ENCODE peak calls at places on chromosomes 16 and 17, in four cellular contexts. T is activated T-helper 1 cell treated with Interleukin-2 at 50 U/mL for 16 hours, H is progenitor cell of endocrine pancreas, X is kidney epithelial cell. V is an unnamed sample.

GRCh38 chr17:32936157-32936893 is 8.4 kb downstream of the TMEM98 start:
- DNase-seq in X (no peak), T (no peak), H (no peak), V (peak)

GRCh38 chr16:23119570-23119969 is 29.7 kb downstream of the USP31 start:
- DNase-seq in T (no peak), X (no peak), H (no peak), V (peak)

GRCh38 chr17:72587773-72588511 is 467.1 kb downstream of the SOX9 start:
- DNase-seq in H (no peak), T (no peak), X (no peak), V (no peak)

GRCh38 chr16:55993088-55993487 is 117.9 kb upstream of the CES5A start:
- DNase-seq in H (no peak), T (no peak), X (no peak), V (no peak)

GRCh38 chr16:70544548-70544947 is 20.9 kb downstream of the SF3B3 start:
- DNase-seq in X (no peak), H (no peak), T (no peak), V (no peak)

GRCh38 chr16:55389426-55390073 is 65.5 kb downstream of the IRX6 start:
- DNase-seq in H (no peak), T (no peak), X (no peak), V (no peak)

GRCh38 chr17:74798239-74798707 is 22.1 kb upstream of the NAT9 start:
- DNase-seq in T (no peak), X (no peak), H (no peak), V (no peak)

GRCh38 chr17:28524476-28525415 is 18.6 kb downstream of the FOXN1 start:
- DNase-seq in X (peak), T (no peak), H (no peak), V (peak)

GRCh38 chr17:32256695-32257013 is 9.0 kb upstream of the RHBDL3 start:
- DNase-seq in X (no peak), H (no peak), T (no peak), V (peak)

GRCh38 chr17:16379654-16380053 is 1.2 kb upstream of the UBB start:
- DNase-seq in T (no peak), X (no peak), H (no peak), V (no peak)

GRCh38 chr16:57118461-57119084 is 26.2 kb downstream of the CPNE2 start:
- DNase-seq in T (no peak), H (no peak), X (no peak), V (no peak)

GRCh38 chr16:89779231-89779912 is 37.1 kb downstream of the FANCA start:
- DNase-seq in X (no peak), H (no peak), T (no peak), V (no peak)

V was measured in left kidney.